ENCODE peak calls at places on chromosomes 13 and 19, in four cellular contexts. K is tibial nerve, Z is ovary, T is mesendoderm. L is an unnamed sample. For H3K4me1, the result is how much of the 10 kb centered on the place peaks cover.

GRCh38 chr19:8131517-8131916 is 17.9 kb downstream of the FBN3 start:
- DNase-seq in K (no peak), Z (no peak), T (no peak), L (no peak)

GRCh38 chr19:1324792-1325567 is 39.3 kb downstream of the EFNA2 start:
- DNase-seq in K (peak), Z (peak), T (no peak), L (peak)

GRCh38 chr19:33390908-33391630 is 17.6 kb downstream of the CEBPG start:
- DNase-seq in K (no peak), Z (no peak), T (no peak), L (peak)

GRCh38 chr13:106480511-106480910 is 55.0 kb downstream of the EFNB2 start:
- DNase-seq in K (no peak), Z (no peak), T (no peak), L (no peak)

GRCh38 chr13:98896868-98897144 is 81.1 kb downstream of the DOCK9 start:
- DNase-seq in K (no peak), Z (no peak), T (no peak), L (no peak)

GRCh38 chr19:2126879-2127518 is 24.4 kb downstream of the AP3D1 start:
- DNase-seq in K (no peak), Z (no peak), T (no peak), L (peak)

GRCh38 chr13:30520571-30520970 is 54.8 kb upstream of the HMGB1 start:
- DNase-seq in K (no peak), Z (no peak), T (no peak), L (no peak)

GRCh38 chr19:30338066-30338465 is 34.1 kb upstream of the ZNF536 start:
- DNase-seq in K (no peak), Z (no peak), T (no peak), L (no peak)

GRCh38 chr19:49447485-49448431 is 3.9 kb downstream of the PIH1D1 start:
- DNase-seq in K (no peak), Z (peak), T (peak), L (peak)

GRCh38 chr13:113920173-113920572 is 53.7 kb downstream of the C13orf46 start:
- DNase-seq in K (no peak), Z (no peak), T (no peak), L (no peak)

GRCh38 chr19:52140077-52140710 is 456 bp upstream of the ZNF616 start:
- DNase-seq in K (peak), Z (no peak), T (no peak), L (no peak)

GRCh38 chr19:51016798-51017683 is 2.5 kb downstream of the KLK10 start:
- DNase-seq in K (peak), Z (peak), T (peak), L (no peak)

GRCh38 chr19:51018745-51019543 is 565 bp downstream of the KLK10 start:
- DNase-seq in K (no peak), Z (peak), T (peak), L (peak)

GRCh38 chr19:51020988-51021651 is 1.6 kb upstream of the KLK10 start:
- DNase-seq in K (peak), Z (no peak), T (peak), L (peak)

GRCh38 chr19:51022526-51022925 is 3.0 kb upstream of the KLK10 start:
- DNase-seq in K (no peak), Z (no peak), T (no peak), L (no peak)

DNA sequence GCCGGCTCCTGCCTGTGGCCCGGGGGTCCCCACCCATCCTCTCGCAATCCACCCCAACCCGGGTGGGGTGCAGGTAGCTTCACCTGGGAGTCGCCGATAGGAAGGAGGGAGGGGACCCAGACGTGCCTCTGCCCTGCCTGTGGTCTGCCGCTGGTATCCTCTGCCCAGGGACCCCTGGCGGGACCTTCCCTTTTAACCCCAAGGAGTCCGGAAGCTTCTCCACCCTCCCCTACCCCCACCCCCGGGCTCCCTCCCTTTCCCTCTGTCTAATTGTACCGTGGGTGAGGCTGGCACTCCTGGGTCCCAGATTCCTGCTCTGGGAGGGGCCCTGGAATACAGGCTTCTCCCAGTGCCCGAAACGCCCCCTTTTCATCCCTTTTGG is at the start of gene KLK10:
- DNase-seq in K (no peak), Z (peak), T (no peak), L (peak)
- H3K4me3 ChIP-seq in K (no peak), Z (peak), T (no peak), L (no peak)

GRCh38 chr13:73334459-73334858 is 275.7 kb downstream of the KLF5 start:
- DNase-seq in K (no peak), Z (no peak), T (no peak), L (no peak)
- H3K4me1 ChIP-seq in K (under half), Z (under half), T (under half), L (under half)

GRCh38 chr13:25380082-25380481 is 8.3 kb downstream of the ATP8A2 start:
- DNase-seq in K (no peak), Z (no peak), T (no peak), L (no peak)

GRCh38 chr13:25380741-25381324 is 9.1 kb downstream of the ATP8A2 start:
- DNase-seq in K (no peak), Z (no peak), T (no peak), L (no peak)

DNA sequence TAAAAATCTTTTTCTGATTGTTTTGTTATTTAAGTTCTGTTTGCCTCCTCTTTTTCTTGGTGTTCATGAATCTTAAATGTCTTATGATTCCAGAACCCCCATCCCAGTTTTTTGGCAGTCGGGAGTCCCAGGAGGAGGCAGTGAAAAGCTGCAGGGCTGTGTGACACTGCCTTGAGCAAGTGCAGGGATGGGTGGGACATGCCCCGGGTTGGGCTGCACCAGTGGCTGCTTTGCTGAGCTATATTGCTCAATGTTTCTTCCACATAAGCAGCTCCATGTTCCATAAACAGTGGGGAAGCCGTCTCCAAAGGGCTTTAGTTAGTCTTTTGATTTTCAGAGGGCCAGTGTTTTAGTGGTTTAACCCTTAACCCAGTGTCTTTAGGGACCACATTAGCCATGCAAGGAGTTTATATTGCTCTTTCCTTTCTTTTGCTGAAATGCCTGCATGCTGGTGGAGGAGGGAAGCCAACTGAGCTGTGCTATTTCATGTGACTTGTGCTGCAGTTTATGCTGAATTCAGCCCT is 13.0 kb downstream of the ATP8A2 start:
- DNase-seq in K (no peak), Z (no peak), T (no peak), L (no peak)
- H3K27ac ChIP-seq in K (no peak), Z (no peak), T (no peak), L (no peak)

GRCh38 chr19:3697094-3697493 is 3.2 kb downstream of the PIP5K1C start:
- DNase-seq in K (no peak), Z (no peak), T (no peak), L (peak)
- H3K4me3 ChIP-seq in K (no peak), Z (no peak), T (no peak), L (no peak)

GRCh38 chr19:14519860-14520407 is 1.7 kb upstream of the DNAJB1 start:
- DNase-seq in K (no peak), Z (peak), T (no peak), L (no peak)
- H3K4me1 ChIP-seq in K (under half), Z (under half), T (under half), L (under half)

DNA sequence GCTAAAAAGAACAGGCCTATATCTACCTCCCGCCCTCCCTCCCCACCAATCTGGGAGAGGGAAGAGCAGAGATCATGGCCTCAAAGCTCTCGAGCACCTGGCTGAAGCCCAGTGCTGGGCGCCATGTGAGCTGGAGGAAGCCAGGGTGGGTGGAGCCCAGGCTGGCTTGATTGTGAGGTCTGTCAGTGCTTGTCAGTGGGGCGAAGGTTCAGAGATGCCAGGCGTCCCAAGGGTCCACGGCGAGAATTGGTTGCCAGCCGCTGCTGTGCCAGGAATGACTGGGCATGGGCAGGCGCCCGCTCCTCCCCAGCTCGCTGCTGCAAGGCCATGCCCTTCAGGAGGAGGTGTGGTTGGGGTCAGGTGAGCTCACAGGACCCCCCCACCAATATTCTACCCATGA is 11.5 kb downstream of the BEST2 start:
- DNase-seq in K (no peak), Z (no peak), T (no peak), L (no peak)
- H3K27ac ChIP-seq in K (no peak), Z (no peak), T (no peak), L (no peak)